ENCODE peak calls at places on chromosomes 7 and 10, in five cellular contexts. T is progenitor cell of endocrine pancreas, D is HFF-Myc, J is cardiac fibroblast, X is nephron progenitor cell. V is an unnamed sample.

GRCh38 chr10:13470270-13470669 is 58.5 kb downstream of the BEND7 start:
- DNase-seq in X (no peak), T (no peak), J (no peak), D (no peak), V (no peak)

GRCh38 chr7:1022356-1022755 is 22.0 kb upstream of the GPR146 start:
- DNase-seq in T (no peak), D (no peak), X (no peak), J (no peak), V (no peak)

GRCh38 chr7:148084138-148084537 is 506.4 kb upstream of the C7orf33 start:
- DNase-seq in X (peak), J (peak), D (no peak), T (peak), V (no peak)

GRCh38 chr10:8213735-8214134 is 159.2 kb downstream of the GATA3 start:
- DNase-seq in X (no peak), D (no peak), T (no peak), J (no peak), V (no peak)

GRCh38 chr10:18401416-18402195 is 249.8 kb downstream of the NSUN6 start:
- DNase-seq in T (no peak), D (no peak), X (no peak), J (no peak), V (no peak)

GRCh38 chr10:46557319-46558140 is 1.1 kb upstream of the GPRIN2 start:
- DNase-seq in J (no peak), X (peak), D (no peak), T (peak), V (no peak)

GRCh38 chr10:43958964-43959363 is 310.3 kb upstream of the ZNF32 start:
- DNase-seq in T (no peak), D (no peak), J (no peak), X (no peak), V (no peak)

GRCh38 chr10:132464256-132465192 is 67.5 kb downstream of the PWWP2B start:
- DNase-seq in D (no peak), X (peak), J (peak), T (no peak), V (no peak)

GRCh38 chr10:96606216-96606615 is 19.4 kb upstream of the TM9SF3 start:
- DNase-seq in D (no peak), J (no peak), T (no peak), X (no peak), V (no peak)

GRCh38 chr10:52979295-52980025 is 206.9 kb upstream of the MBL2 start:
- DNase-seq in D (no peak), X (no peak), T (no peak), J (no peak), V (no peak)

GRCh38 chr10:3265081-3265480 is 92.5 kb upstream of the PITRM1 start:
- DNase-seq in X (no peak), T (no peak), D (no peak), J (no peak), V (no peak)

GRCh38 chr7:80450621-80451308 is 61.1 kb downstream of the GNAT3 start:
- DNase-seq in J (peak), T (no peak), X (no peak), D (no peak), V (no peak)

GRCh38 chr10:74199315-74199714 is 48.3 kb downstream of the ADK start:
- DNase-seq in D (no peak), J (no peak), X (no peak), T (no peak), V (no peak)

GRCh38 chr10:79171504-79171903 is 102.7 kb downstream of the ZMIZ1 start:
- DNase-seq in J (no peak), T (no peak), X (no peak), D (no peak), V (no peak)

GRCh38 chr7:100893910-100894763 is 1.6 kb downstream of the ACHE start:
- DNase-seq in D (no peak), T (no peak), J (no peak), X (no peak), V (no peak)

GRCh38 chr7:116705419-116705818 is 33.4 kb downstream of the MET start:
- DNase-seq in D (no peak), X (no peak), J (no peak), T (no peak), V (no peak)

GRCh38 chr7:112556633-112557032 is 75.8 kb downstream of the LSMEM1 start:
- DNase-seq in J (no peak), X (no peak), D (no peak), T (no peak), V (no peak)

GRCh38 chr10:60334991-60335390 is 54.7 kb downstream of the ANK3 start:
- DNase-seq in X (no peak), T (no peak), D (no peak), J (no peak), V (no peak)

GRCh38 chr7:97982647-97983046 is 7.3 kb downstream of the OCM2 start:
- DNase-seq in T (no peak), X (no peak), J (no peak), D (no peak), V (no peak)

GRCh38 chr10:74418285-74418872 is 267.4 kb downstream of the ADK start:
- DNase-seq in J (no peak), T (no peak), D (no peak), X (no peak), V (no peak)

GRCh38 chr10:127736915-127737562 is at the start of gene FOXI2:
- DNase-seq in J (no peak), X (peak), D (no peak), T (no peak), V (no peak)

GRCh38 chr10:34808789-34809745 is 6.0 kb downstream of the PARD3 start:
- DNase-seq in T (no peak), X (peak), D (no peak), J (peak), V (no peak)

GRCh38 chr7:133742709-133743538 is 384.2 kb upstream of the LRGUK start:
- DNase-seq in T (no peak), X (no peak), J (peak), D (no peak), V (no peak)

GRCh38 chr7:114533151-114533550 is 118.5 kb downstream of the FOXP2 start:
- DNase-seq in J (no peak), D (no peak), T (no peak), X (no peak), V (no peak)

GRCh38 chr7:152158801-152159587 is 133.5 kb downstream of the GALNT11 start:
- DNase-seq in X (no peak), T (no peak), D (no peak), J (no peak), V (no peak)

GRCh38 chr10:99537381-99538286 is 4.9 kb downstream of the NKX2-3 start:
- DNase-seq in D (no peak), J (no peak), X (no peak), T (no peak), V (no peak)

GRCh38 chr10:95334793-95335120 is 44.0 kb upstream of the PDLIM1 start:
- DNase-seq in D (no peak), T (no peak), J (no peak), X (no peak), V (no peak)

GRCh38 chr10:123868058-123868995 is 23.3 kb downstream of the CPXM2 start:
- DNase-seq in J (no peak), T (no peak), D (no peak), X (no peak), V (no peak)

GRCh38 chr10:58867683-58868082 is 308.8 kb upstream of the PHYHIPL start:
- DNase-seq in J (no peak), X (no peak), T (no peak), D (no peak), V (no peak)

GRCh38 chr7:105932835-105933477 is 30.1 kb upstream of the CDHR3 start:
- DNase-seq in J (peak), D (peak), T (no peak), X (no peak), V (no peak)

GRCh38 chr7:121909721-121910359 is 36.9 kb downstream of the PTPRZ1 start:
- DNase-seq in X (no peak), J (no peak), D (no peak), T (no peak), V (no peak)

GRCh38 chr7:7772385-7772784 is 54.0 kb upstream of the RPA3 start:
- DNase-seq in D (no peak), X (no peak), J (no peak), T (no peak), V (peak)

GRCh38 chr10:48369501-48369900 is 63.0 kb downstream of the MAPK8 start:
- DNase-seq in J (no peak), T (no peak), X (no peak), D (no peak), V (no peak)

GRCh38 chr7:6608081-6608480 is 7.3 kb upstream of the ZNF853 start:
- DNase-seq in J (no peak), T (no peak), X (no peak), D (no peak), V (no peak)

GRCh38 chr7:2760098-2760889 is 72.3 kb downstream of the AMZ1 start:
- DNase-seq in D (no peak), T (no peak), X (no peak), J (peak), V (no peak)

GRCh38 chr10:71074176-71074755 is 138.1 kb upstream of the UNC5B start:
- DNase-seq in D (no peak), J (no peak), X (peak), T (no peak), V (no peak)

GRCh38 chr10:58637372-58637771 is 124.7 kb downstream of the BICC1 start:
- DNase-seq in X (no peak), J (peak), D (no peak), T (no peak), V (peak)

GRCh38 chr10:132967540-132967939 is 25.2 kb upstream of the CFAP46 start:
- DNase-seq in T (no peak), D (no peak), J (no peak), X (no peak), V (no peak)

GRCh38 chr7:158443688-158444483 is 143.7 kb downstream of the PTPRN2 start:
- DNase-seq in X (no peak), J (no peak), T (no peak), D (no peak), V (no peak)

GRCh38 chr7:158439035-158439434 is 148.6 kb downstream of the PTPRN2 start:
- DNase-seq in X (no peak), T (no peak), J (no peak), D (no peak), V (no peak)

GRCh38 chr7:158444501-158445420 is 142.9 kb downstream of the PTPRN2 start:
- DNase-seq in D (no peak), J (no peak), T (no peak), X (no peak), V (no peak)

GRCh38 chr7:158443014-158443687 is 144.5 kb downstream of the PTPRN2 start:
- DNase-seq in T (no peak), X (no peak), D (no peak), J (no peak), V (no peak)

GRCh38 chr7:158442260-158442659 is 145.4 kb downstream of the PTPRN2 start:
- DNase-seq in J (no peak), X (no peak), D (no peak), T (no peak), V (no peak)
- TF ChIP-seq CTCF in J (peak), X (peak), D (no peak), T (peak), V (peak)

GRCh38 chr10:93596539-93596938 is 4.5 kb downstream of the RBP4 start:
- DNase-seq in X (no peak), D (no peak), T (no peak), J (no peak), V (no peak)
- TF ChIP-seq CTCF in X (no peak), D (no peak), T (no peak), J (no peak), V (no peak)

GRCh38 chr7:45872116-45873034 is 507 bp downstream of the CCDC201 start:
- DNase-seq in D (no peak), T (no peak), X (peak), J (no peak), V (no peak)
- TF ChIP-seq CTCF in D (peak), T (peak), X (peak), J (peak), V (peak)

GRCh38 chr7:12711124-12711523 is 23.7 kb downstream of the ARL4A start:
- DNase-seq in T (no peak), X (no peak), D (no peak), J (no peak), V (no peak)
- TF ChIP-seq CTCF in T (no peak), X (no peak), D (no peak), J (no peak), V (no peak)

DNA sequence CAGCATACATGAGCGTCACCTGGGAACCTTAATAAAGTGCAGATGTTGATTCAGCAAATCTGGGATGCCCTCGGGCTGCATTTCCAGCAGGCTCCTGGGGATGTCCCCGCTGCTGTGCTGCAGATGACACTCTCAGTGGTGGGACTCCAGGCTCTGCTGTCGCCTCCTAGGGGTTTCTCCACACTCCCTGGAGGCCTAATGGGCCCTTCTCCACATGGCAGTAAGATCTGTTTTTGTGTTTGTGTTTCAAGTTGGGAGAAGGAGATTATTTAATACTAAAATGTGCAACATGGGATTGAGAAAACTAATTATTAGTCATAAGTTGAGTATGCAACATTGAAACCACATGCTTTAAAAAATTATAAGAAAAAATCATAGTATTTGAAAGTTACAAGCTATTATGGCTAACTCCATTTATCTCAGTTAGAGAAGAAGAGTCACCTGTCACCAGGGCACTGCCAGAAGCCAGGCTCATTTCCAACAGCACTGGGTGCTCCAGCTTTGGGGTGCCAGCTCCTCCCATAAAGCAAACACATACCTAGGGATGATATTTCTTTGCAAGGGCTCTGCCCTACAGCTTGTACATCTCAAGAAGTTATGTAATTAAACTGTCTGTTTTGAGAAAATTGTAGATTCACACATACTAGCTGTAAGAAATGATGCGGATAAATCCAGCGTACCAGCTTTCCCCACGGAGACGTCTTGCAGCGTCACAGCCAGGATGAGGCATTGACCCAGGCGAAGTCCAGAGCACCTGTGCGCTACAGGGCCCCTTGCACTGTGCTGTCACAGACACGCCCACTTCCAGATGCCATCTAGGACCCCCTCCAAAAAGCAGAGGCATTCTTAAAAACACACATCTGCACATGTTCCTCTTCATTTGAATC is 106.4 kb downstream of the EGFR start:
- DNase-seq in D (no peak), X (no peak), T (no peak), J (no peak), V (no peak)
- TF ChIP-seq CTCF in D (peak), X (no peak), T (no peak), J (no peak), V (no peak)

DNA sequence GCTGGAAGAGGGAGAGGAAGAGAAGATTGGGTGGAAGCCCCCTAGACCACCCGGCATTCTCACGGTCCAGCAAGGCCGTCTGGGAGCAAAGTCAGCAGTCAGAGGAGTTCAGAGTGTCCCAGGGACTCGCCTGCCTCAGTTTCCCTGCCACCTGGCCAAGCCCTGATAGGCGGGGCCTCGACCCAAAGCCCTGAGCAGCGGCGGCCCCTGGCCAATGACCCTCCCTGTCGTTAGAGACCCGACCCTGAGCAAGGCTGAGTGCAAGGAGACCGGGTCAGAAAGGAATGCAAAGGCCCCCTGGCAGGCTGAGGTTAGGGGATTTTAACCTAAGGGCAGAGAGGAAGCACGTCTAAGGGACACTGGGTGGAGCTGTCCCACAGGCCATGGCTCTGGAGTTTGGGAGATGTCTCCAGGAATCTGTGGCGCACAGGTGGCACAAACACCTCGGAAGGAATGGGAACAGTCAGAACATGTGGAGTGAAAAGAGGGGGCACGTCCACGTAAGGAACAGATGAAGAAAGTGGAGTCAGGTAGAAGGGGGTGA is 196.8 kb upstream of the PDE1C start:
- DNase-seq in D (no peak), J (no peak), T (no peak), X (no peak), V (no peak)
- TF ChIP-seq CTCF in D (no peak), J (no peak), T (peak), X (no peak), V (no peak)

V was measured in epithelial cell of proximal tubule.